ENCODE peak calls at places on chromosomes 12 and 14, in seven cellular contexts. F, W, O, T, Q, S and M are unnamed samples.

GRCh38 chr12:99984271-99985128 is at the start of gene ANKS1B:
- DNase-seq in F (peak), W (no peak), O (no peak), T (peak), Q (no peak), S (peak), M (no peak)

GRCh38 chr14:74619672-74620131 is 7.7 kb upstream of the LTBP2 start:
- DNase-seq in F (peak), W (no peak), O (peak), T (no peak), Q (no peak), S (no peak), M (no peak)

GRCh38 chr12:122984612-122985358 is 4.3 kb downstream of the ARL6IP4 start:
- DNase-seq in F (no peak), W (no peak), O (no peak), T (no peak), Q (no peak), S (no peak), M (no peak)

GRCh38 chr12:132610051-132610759 is at the start of gene LRCOL1:
- DNase-seq in F (peak), W (no peak), O (peak), T (no peak), Q (no peak), S (no peak), M (no peak)

GRCh38 chr12:30990316-30990715 is 63.8 kb downstream of the TSPAN11 start:
- DNase-seq in F (no peak), W (no peak), O (no peak), T (no peak), Q (no peak), S (no peak), M (no peak)

GRCh38 chr12:123131291-123131831 is 19.5 kb downstream of the PITPNM2 start:
- DNase-seq in F (no peak), W (no peak), O (no peak), T (no peak), Q (no peak), S (no peak), M (no peak)

GRCh38 chr12:84355561-84355960 is 557.0 kb downstream of the SLC6A15 start:
- DNase-seq in F (no peak), W (no peak), O (no peak), T (no peak), Q (no peak), S (no peak), M (no peak)

GRCh38 chr12:6605425-6606330 is 1.5 kb downstream of the CHD4 start:
- DNase-seq in F (peak), W (no peak), O (no peak), T (no peak), Q (no peak), S (no peak), M (no peak)

GRCh38 chr12:53709671-53710070 is 17.6 kb downstream of the CALCOCO1 start:
- DNase-seq in F (no peak), W (no peak), O (no peak), T (no peak), Q (no peak), S (no peak), M (no peak)

GRCh38 chr12:34097213-34097612 is 74.9 kb downstream of the ALG10 start:
- DNase-seq in F (no peak), W (no peak), O (no peak), T (no peak), Q (no peak), S (no peak), M (no peak)

GRCh38 chr14:91282954-91283645 is 38.6 kb upstream of the GPR68 start:
- DNase-seq in F (no peak), W (no peak), O (no peak), T (no peak), Q (no peak), S (no peak), M (no peak)

GRCh38 chr14:23514009-23514962 is 37.3 kb downstream of the ZFHX2 start:
- DNase-seq in F (no peak), W (no peak), O (no peak), T (no peak), Q (no peak), S (peak), M (no peak)

GRCh38 chr14:97312910-97313309 is 515.7 kb downstream of the VRK1 start:
- DNase-seq in F (no peak), W (no peak), O (no peak), T (no peak), Q (no peak), S (no peak), M (no peak)

GRCh38 chr12:127107744-127108143 is 1159.2 kb upstream of the TMEM132C start:
- DNase-seq in F (no peak), W (no peak), O (no peak), T (no peak), Q (no peak), S (no peak), M (no peak)